ENCODE peak calls at places on chromosomes 3 and 15, in four cellular contexts. R is HT-29, I is uterus, S is hepatocyte. H is an unnamed sample.

GRCh38 chr3:53155763-53156162 is 5.2 kb upstream of the PRKCD start:
- DNase-seq in R (peak; percentile 90), S (no peak), I (no peak), H (no peak)

GRCh38 chr3:23002846-23003800 is 200.0 kb upstream of the UBE2E2 start:
- DNase-seq in I (no peak), R (no peak), S (peak; percentile 23), H (no peak)

GRCh38 chr3:56938545-56938944 is 121.9 kb upstream of the SPATA12 start:
- DNase-seq in I (no peak), S (no peak), R (no peak), H (no peak)

GRCh38 chr15:84859143-84859542 is 25.3 kb upstream of the SLC28A1 start:
- DNase-seq in S (no peak), I (no peak), R (peak; percentile 100), H (no peak)

GRCh38 chr3:119944091-119944490 is 150.2 kb downstream of the GSK3B start:
- DNase-seq in S (no peak), I (no peak), R (no peak), H (no peak)

GRCh38 chr15:48190932-48191573 is 412 bp upstream of the CTXN2 start:
- DNase-seq in R (peak; percentile 68), I (no peak), S (peak; percentile 90), H (no peak)

GRCh38 chr3:140358696-140359095 is 319.2 kb upstream of the TRIM42 start:
- DNase-seq in I (no peak), R (no peak), S (no peak), H (no peak)

GRCh38 chr15:40925863-40926658 is 3.1 kb upstream of the DLL4 start:
- DNase-seq in R (no peak), S (peak; percentile 55), I (no peak), H (no peak)

GRCh38 chr3:33184863-33185262 is 33.7 kb downstream of the SUSD5 start:
- DNase-seq in R (no peak), I (no peak), S (no peak), H (no peak)

GRCh38 chr15:48510976-48511375 is 134.5 kb downstream of the FBN1 start:
- DNase-seq in I (no peak), S (no peak), R (no peak), H (no peak)

GRCh38 chr15:94236638-94237037 is 5.3 kb downstream of the MCTP2 start:
- DNase-seq in R (peak; percentile 63), S (no peak), I (no peak), H (no peak)

GRCh38 chr3:46852839-46853355 is 10.3 kb downstream of the MYL3 start:
- DNase-seq in I (peak; percentile 6), R (no peak), S (no peak), H (no peak)

GRCh38 chr3:177146646-177147045 is 50.6 kb downstream of the TBL1XR1 start:
- DNase-seq in I (no peak), R (no peak), S (no peak), H (no peak)

GRCh38 chr3:183188895-183189462 is 26.4 kb upstream of the LAMP3 start:
- DNase-seq in I (no peak), S (peak; percentile 40), R (peak; percentile 58), H (no peak)

GRCh38 chr15:81176291-81176893 is 20.3 kb upstream of the IL16 start:
- DNase-seq in S (no peak), I (no peak), R (no peak), H (no peak)

GRCh38 chr3:120569224-120569915 is 26.8 kb upstream of the NDUFB4 start:
- DNase-seq in R (no peak), S (no peak), I (no peak), H (no peak)

GRCh38 chr15:77865701-77866100 is 211.8 kb downstream of the TBC1D2B start:
- DNase-seq in S (no peak), I (no peak), R (no peak), H (no peak)

GRCh38 chr3:9681723-9682081 is 21.9 kb upstream of the CPNE9 start:
- DNase-seq in I (no peak), R (no peak), S (peak; percentile 65), H (no peak)

GRCh38 chr15:99185731-99186130 is 63.6 kb downstream of the TTC23 start:
- DNase-seq in S (no peak), I (no peak), R (no peak), H (no peak)

GRCh38 chr3:126487151-126487771 is 11.6 kb upstream of the ZXDC start:
- DNase-seq in I (peak; percentile 30), S (no peak), R (no peak), H (no peak)

GRCh38 chr3:73009750-73010149 is 13.1 kb downstream of the PPP4R2 start:
- DNase-seq in R (no peak), S (no peak), I (no peak), H (no peak)

GRCh38 chr3:114214542-114215341 is 22.6 kb downstream of the ZNF80 start:
- DNase-seq in S (no peak), I (no peak), R (no peak), H (peak; percentile 46)

GRCh38 chr3:144774897-144775296 is 803.3 kb downstream of the DIPK2A start:
- DNase-seq in R (peak; percentile 15), S (no peak), I (no peak), H (no peak)

GRCh38 chr15:57406040-57406772 is 29.9 kb downstream of the CGNL1 start:
- DNase-seq in S (no peak), I (no peak), R (no peak), H (no peak)

GRCh38 chr3:126827121-126827520 is 123.1 kb downstream of the CHCHD6 start:
- DNase-seq in S (no peak), I (no peak), R (no peak), H (no peak)

GRCh38 chr3:58973796-58974195 is 76.0 kb downstream of the CFAP20DC start:
- DNase-seq in S (no peak), R (no peak), I (no peak), H (no peak)

GRCh38 chr3:18438586-18438985 is 13.4 kb upstream of the SATB1 start:
- DNase-seq in I (no peak), S (no peak), R (no peak), H (peak; percentile 24)

GRCh38 chr3:128274837-128275236 is 121.6 kb downstream of the EEFSEC start:
- DNase-seq in R (no peak), S (no peak), I (no peak), H (no peak)

GRCh38 chr15:65816441-65816840 is 24.3 kb upstream of the DENND4A start:
- DNase-seq in I (no peak), S (no peak), R (no peak), H (no peak)

GRCh38 chr3:66581261-66581660 is 80.4 kb upstream of the LRIG1 start:
- DNase-seq in I (no peak), S (no peak), R (no peak), H (no peak)

GRCh38 chr3:157333551-157333991 is 103.1 kb upstream of the PTX3 start:
- DNase-seq in I (no peak), S (no peak), R (no peak), H (no peak)